ENCODE peak calls at places on chromosomes 1 and 21, in five cellular contexts. G, U, D, R and S are unnamed samples. For H3K9me3, the result is how much of the 10 kb centered on the place peaks cover.

GRCh38 chr1:113931456-113931855 is 2.3 kb downstream of the HIPK1 start:
- DNase-seq in R (no peak), G (peak), U (no peak), D (no peak), S (no peak)

GRCh38 chr1:162678439-162678838 is 46.2 kb downstream of the DDR2 start:
- DNase-seq in D (no peak), R (no peak), G (no peak), U (no peak), S (no peak)

GRCh38 chr1:72936151-72936740 is 653.9 kb upstream of the NEGR1 start:
- DNase-seq in G (no peak), R (no peak), D (peak), U (no peak), S (no peak)

GRCh38 chr21:26405735-26406361 is 167.2 kb downstream of the CYYR1 start:
- DNase-seq in U (peak), G (no peak), R (no peak), D (no peak), S (no peak)

GRCh38 chr1:68725353-68725752 is 228.5 kb upstream of the DEPDC1 start:
- DNase-seq in D (no peak), U (no peak), G (no peak), R (no peak), S (no peak)

GRCh38 chr1:59072017-59072947 is 224.6 kb upstream of the FGGY start:
- DNase-seq in U (no peak), R (no peak), G (no peak), D (peak), S (no peak)

GRCh38 chr1:77322061-77322900 is 40.5 kb downstream of the AK5 start:
- DNase-seq in U (no peak), G (no peak), D (no peak), R (no peak), S (no peak)

GRCh38 chr1:39500862-39501389 is 9.5 kb downstream of the BMP8A start:
- DNase-seq in R (no peak), G (no peak), U (no peak), D (no peak), S (no peak)

GRCh38 chr1:175015243-175015642 is 8.0 kb downstream of the MRPS14 start:
- DNase-seq in R (no peak), U (no peak), D (no peak), G (no peak), S (no peak)

GRCh38 chr1:63322944-63323865 is 838 bp downstream of the FOXD3 start:
- DNase-seq in G (peak), U (peak), D (no peak), R (peak), S (peak)

GRCh38 chr1:63320024-63320799 is 2.2 kb upstream of the FOXD3 start:
- DNase-seq in R (no peak), D (no peak), U (peak), G (no peak), S (no peak)

GRCh38 chr1:63321061-63321787 is 1.1 kb upstream of the FOXD3 start:
- DNase-seq in G (no peak), U (peak), D (no peak), R (no peak), S (no peak)

GRCh38 chr1:63322248-63322943 is at the start of gene FOXD3:
- DNase-seq in R (peak), U (peak), D (no peak), G (no peak), S (no peak)

GRCh38 chr1:63321788-63322247 is 549 bp upstream of the FOXD3 start:
- DNase-seq in U (peak), D (no peak), G (no peak), R (no peak), S (no peak)
- H3K9me3 ChIP-seq in U (under half), D (under half), G (under half), R (under half), S (under half)

GRCh38 chr1:2080140-2080539 is 29.9 kb downstream of the PRKCZ start:
- DNase-seq in U (no peak), D (no peak), R (peak), G (no peak), S (no peak)
- H3K9me3 ChIP-seq in U (under half), D (under half), R (under half), G (under half), S (under half)

GRCh38 chr1:4133541-4133940 is 233.5 kb upstream of the C1orf174 start:
- DNase-seq in R (no peak), U (no peak), D (no peak), G (no peak), S (no peak)
- H3K9me3 ChIP-seq in R (under half), U (under half), D (under half), G (under half), S (under half)

DNA sequence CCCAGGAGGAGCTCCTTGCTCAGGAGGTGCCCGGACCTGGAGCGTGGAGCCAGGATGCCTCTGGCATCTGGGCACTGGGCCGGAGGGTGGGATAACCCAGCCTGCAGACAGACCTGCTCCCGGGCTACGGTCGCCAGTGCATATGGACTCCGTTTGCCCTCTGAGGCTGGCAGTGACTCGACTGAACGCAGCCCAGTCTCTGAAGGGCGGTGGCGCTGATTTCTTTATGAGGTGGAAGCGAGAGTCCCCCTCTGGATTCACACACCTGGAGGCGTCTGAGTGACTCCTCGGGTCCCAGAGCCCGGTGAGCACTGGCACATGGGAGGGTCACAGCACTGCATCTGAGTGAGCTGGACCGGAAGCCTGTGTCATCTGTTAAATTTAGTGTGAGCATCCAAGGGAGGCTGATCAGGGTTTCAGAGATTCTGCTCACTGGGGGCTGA is 60.5 kb upstream of the TTC34 start:
- DNase-seq in D (no peak), G (no peak), U (no peak), R (peak), S (no peak)
- H3K9me3 ChIP-seq in D (under half), G (under half), U (under half), R (under half), S (under half)

GRCh38 chr1:4702927-4703326 is 48.5 kb downstream of the AJAP1 start:
- DNase-seq in U (no peak), D (no peak), R (peak), G (no peak), S (no peak)
- H3K9me3 ChIP-seq in U (under half), D (under half), R (under half), G (under half), S (under half)